ENCODE peak calls at places on chromosomes 2 and 18, in four cellular contexts. C is spleen, G is choroid plexus epithelial cell, I is HFF-Myc. Q is an unnamed sample.

GRCh38 chr18:55967019-55967418 is 379.0 kb upstream of the TCF4 start:
- DNase-seq in C (no peak), G (no peak), I (no peak), Q (no peak)

GRCh38 chr2:164015328-164016123 is 279.7 kb upstream of the FIGN start:
- DNase-seq in C (no peak), G (no peak), I (no peak), Q (no peak)

GRCh38 chr2:226057914-226058313 is 658.4 kb downstream of the NYAP2 start:
- DNase-seq in C (no peak), G (no peak), I (no peak), Q (no peak)

GRCh38 chr18:76212958-76213357 is 282.1 kb downstream of the ZNF516 start:
- DNase-seq in C (no peak), G (no peak), I (no peak), Q (no peak)

GRCh38 chr2:14401838-14402237 is 230.7 kb upstream of the LRATD1 start:
- DNase-seq in C (no peak), G (no peak), I (no peak), Q (no peak)

GRCh38 chr18:51051105-51051712 is 21.2 kb downstream of the SMAD4 start:
- DNase-seq in C (no peak), G (peak; percentile 79), I (peak; percentile 20), Q (peak; percentile 63)

GRCh38 chr18:36718705-36719328 is 110.0 kb downstream of the TPGS2 start:
- DNase-seq in C (no peak), G (no peak), I (no peak), Q (no peak)

GRCh38 chr2:237692601-237693079 is 65.3 kb downstream of the LRRFIP1 start:
- DNase-seq in C (peak; percentile 91), G (no peak), I (no peak), Q (peak; percentile 38)

GRCh38 chr2:219029829-219030165 is 11.5 kb downstream of the CFAP65 start:
- DNase-seq in C (peak; percentile 92), G (peak; percentile 84), I (peak; percentile 14), Q (peak; percentile 74)

GRCh38 chr2:200578778-200579177 is 7.0 kb upstream of the AOX1 start:
- DNase-seq in C (no peak), G (peak; percentile 77), I (peak; percentile 10), Q (peak; percentile 36)

GRCh38 chr2:204753841-204754240 is 208.6 kb downstream of the PARD3B start:
- DNase-seq in C (no peak), G (peak; percentile 73), I (no peak), Q (peak; percentile 60)

GRCh38 chr18:5747678-5748077 is 147.6 kb downstream of the TMEM200C start:
- DNase-seq in C (no peak), G (no peak), I (no peak), Q (no peak)

GRCh38 chr2:170770304-170771048 is at the start of gene ERICH2:
- DNase-seq in C (peak; percentile 88), G (peak; percentile 55), I (peak; percentile 17), Q (peak; percentile 45)
- TF ChIP-seq CTCF in C (no peak), G (peak; percentile 35), I (no peak), Q (peak; percentile 24)

GRCh38 chr2:222751821-222752719 is 80.6 kb downstream of the MOGAT1 start:
- DNase-seq in C (no peak), G (peak; percentile 50), I (no peak), Q (no peak)

GRCh38 chr2:222753251-222753824 is 81.9 kb downstream of the MOGAT1 start:
- DNase-seq in C (no peak), G (peak; percentile 76), I (no peak), Q (peak; percentile 80)

GRCh38 chr2:222754324-222754723 is 82.9 kb downstream of the MOGAT1 start:
- DNase-seq in C (no peak), G (no peak), I (no peak), Q (no peak)

GRCh38 chr2:222751238-222751637 is 79.8 kb downstream of the MOGAT1 start:
- DNase-seq in C (no peak), G (no peak), I (no peak), Q (no peak)

DNA sequence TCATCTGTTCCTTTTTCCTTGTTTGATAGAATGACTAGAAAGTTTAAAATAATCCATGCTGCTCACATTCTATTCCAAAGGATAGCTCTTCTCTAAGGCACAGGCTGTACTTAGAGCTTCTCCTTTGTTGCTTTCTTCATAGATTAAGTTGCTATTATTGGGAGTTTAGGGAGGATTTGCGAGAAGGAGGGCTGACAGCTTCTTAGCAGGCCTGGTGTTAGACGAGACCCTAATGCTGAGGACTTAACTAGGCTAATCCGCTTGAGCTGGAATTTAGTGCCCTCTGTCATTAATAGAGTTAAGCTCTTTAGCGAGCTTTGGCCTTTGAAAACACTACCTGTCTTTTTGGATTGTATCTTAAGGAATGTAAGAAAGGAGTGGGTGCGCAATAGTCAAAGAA is 81.3 kb downstream of the MOGAT1 start:
- DNase-seq in C (no peak), G (peak; percentile 14), I (no peak), Q (no peak)
- H3K4me3 ChIP-seq in C (no peak overlapping the region), G (no peak overlapping the region), I (no peak overlapping the region), Q (no peak overlapping the region)

GRCh38 chr2:176461686-176462376 is 192.6 kb downstream of the MTX2 start:
- DNase-seq in C (no peak), G (no peak), I (no peak), Q (peak; percentile 60)
- TF ChIP-seq CTCF in C (no peak), G (no peak), I (no peak), Q (no peak)

DNA sequence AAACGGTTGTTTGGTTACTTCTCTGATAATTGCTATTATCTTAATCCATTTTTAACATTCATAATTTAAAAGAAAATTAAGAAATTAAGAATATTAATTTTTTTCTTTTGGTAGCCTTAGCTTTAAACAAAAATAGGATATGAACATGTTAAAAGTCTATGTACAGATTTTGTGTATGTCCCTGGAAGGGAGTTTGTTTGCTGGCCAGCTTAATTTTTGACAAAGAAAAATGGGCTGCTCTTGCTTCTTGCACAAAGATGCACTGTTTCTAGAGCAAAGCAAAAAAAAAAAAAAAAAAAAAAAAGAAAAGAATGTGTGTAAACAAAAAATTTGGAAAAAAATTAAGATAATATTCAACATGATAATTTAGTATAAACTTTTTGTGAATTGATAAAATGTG is 1.3 kb downstream of the RFTN2 start:
- DNase-seq in C (no peak), G (no peak), I (no peak), Q (no peak)
- H3K4me3 ChIP-seq in C (no peak overlapping the region), G (peak overlapping the region; percentile 63), I (no peak overlapping the region), Q (peak overlapping the region; percentile 53)

GRCh38 chr2:228649447-228649846 is 468.0 kb upstream of the SPHKAP start:
- DNase-seq in C (no peak), G (no peak), I (no peak), Q (no peak)
- TF ChIP-seq CTCF in C (no peak), G (no peak), I (no peak), Q (no peak)

Q was measured in fibroblast of villous mesenchyme.